ENCODE peak calls at places on chromosomes 6 and 20, in five cellular contexts. X is AG10803; A is activated T-helper 2 cell treated with anti-CD3 and anti-CD28 coated beads, Interferon-gamma antibody, Interleukin-2, Interleukin-4, amounts not matched to agents 10 μg/mL and 5 μg/mL and 100 μg/mL, durations not matched to agents 14 hours and 24 hours and 36 hours; Z is posterior cingulate gyrus; M is CD8-positive, alpha-beta T cell. D is an unnamed sample.

GRCh38 chr20:62370115-62370806 is 3.1 kb upstream of the LAMA5 start:
- DNase-seq in X (peak), M (no peak), Z (no peak), A (no peak), D (peak)

GRCh38 chr6:27168586-27169443 is 78.7 kb upstream of the PRSS16 start:
- DNase-seq in M (no peak), Z (no peak), X (peak), A (no peak), D (peak)

GRCh38 chr6:18632670-18633410 is 245.7 kb downstream of the RNF144B start:
- DNase-seq in Z (no peak), M (no peak), X (peak), A (no peak), D (peak)

GRCh38 chr6:27605401-27606342 is 132.8 kb upstream of the ZNF184 start:
- DNase-seq in X (peak), A (no peak), Z (no peak), M (no peak), D (peak)

GRCh38 chr20:25195962-25196700 is 619 bp downstream of the ENTPD6 start:
- DNase-seq in X (no peak), M (peak), A (no peak), Z (no peak), D (no peak)

GRCh38 chr6:105452924-105453756 is 50.3 kb upstream of the PREP start:
- DNase-seq in M (peak), Z (peak), X (no peak), A (no peak), D (no peak)

GRCh38 chr6:130547723-130548122 is 181.9 kb downstream of the TMEM200A start:
- DNase-seq in X (no peak), A (no peak), M (no peak), Z (no peak), D (no peak)

GRCh38 chr6:150245148-150245547 is 102.3 kb downstream of the PPP1R14C start:
- DNase-seq in M (no peak), Z (no peak), A (no peak), X (no peak), D (no peak)

GRCh38 chr20:14410869-14411555 is 73.6 kb upstream of the FLRT3 start:
- DNase-seq in X (no peak), Z (no peak), M (no peak), A (no peak), D (no peak)

GRCh38 chr6:157813191-157813590 is 9.9 kb upstream of the SNX9 start:
- DNase-seq in X (no peak), Z (no peak), A (no peak), M (no peak), D (peak)

GRCh38 chr6:33410711-33411631 is at the start of gene PHF1:
- DNase-seq in A (no peak), M (peak), X (peak), Z (peak), D (peak)

GRCh38 chr6:37913210-37913609 is 93.7 kb downstream of the ZFAND3 start:
- DNase-seq in X (no peak), Z (no peak), A (no peak), M (no peak), D (peak)

GRCh38 chr6:80623066-80623815 is 516.8 kb downstream of the BCKDHB start:
- DNase-seq in M (no peak), A (no peak), Z (no peak), X (no peak), D (no peak)

GRCh38 chr20:433300-433975 is 25.3 kb downstream of the RBCK1 start:
- DNase-seq in M (peak), X (no peak), Z (no peak), A (peak), D (no peak)

GRCh38 chr6:140003217-140003616 is 628.8 kb upstream of the CITED2 start:
- DNase-seq in Z (no peak), X (no peak), A (no peak), M (no peak), D (no peak)

GRCh38 chr20:38222231-38222922 is 38.2 kb downstream of the KIAA1755 start:
- DNase-seq in A (peak), M (peak), Z (no peak), X (peak), D (peak)

GRCh38 chr20:5570442-5570841 is 179.8 kb upstream of the SHLD1 start:
- DNase-seq in A (no peak), M (no peak), Z (no peak), X (no peak), D (no peak)

GRCh38 chr20:62030834-62031434 is 34.7 kb downstream of the TAF4 start:
- DNase-seq in A (no peak), X (no peak), M (peak), Z (no peak), D (no peak)

GRCh38 chr20:61121661-61122060 is 130.4 kb upstream of the CDH4 start:
- DNase-seq in Z (no peak), M (no peak), A (no peak), X (no peak), D (no peak)

GRCh38 chr6:35710241-35710847 is 21.6 kb upstream of the FKBP5 start:
- DNase-seq in Z (no peak), M (no peak), A (no peak), X (no peak), D (no peak)

GRCh38 chr6:131950767-131951575 is at the start of gene CCN2:
- DNase-seq in Z (peak), M (no peak), A (no peak), X (peak), D (peak)

GRCh38 chr20:11849976-11850670 is 67.6 kb upstream of the BTBD3 start:
- DNase-seq in M (no peak), A (no peak), X (peak), Z (no peak), D (peak)

GRCh38 chr6:70839286-70840266 is 117.3 kb downstream of the B3GAT2 start:
- DNase-seq in X (no peak), M (no peak), A (no peak), Z (no peak), D (no peak)

GRCh38 chr6:15620616-15621015 is 42.2 kb downstream of the DTNBP1 start:
- DNase-seq in X (no peak), Z (no peak), M (no peak), A (no peak), D (no peak)

GRCh38 chr6:70684794-70685493 is 17.3 kb downstream of the SMAP1 start:
- DNase-seq in M (no peak), X (no peak), A (no peak), Z (no peak), D (no peak)

GRCh38 chr20:32547753-32548034 is 37.4 kb downstream of the NOL4L start:
- DNase-seq in Z (no peak), X (no peak), M (no peak), A (no peak), D (no peak)

GRCh38 chr20:52978851-52979250 is 6.7 kb downstream of the TSHZ2 start:
- DNase-seq in M (no peak), Z (no peak), X (no peak), A (no peak), D (peak)

GRCh38 chr6:136249336-136249735 is 775 bp downstream of the MTFR2 start:
- DNase-seq in X (no peak), Z (no peak), A (no peak), M (no peak), D (peak)

GRCh38 chr6:156183678-156184077 is 593.5 kb upstream of the ARID1B start:
- DNase-seq in Z (no peak), X (no peak), M (no peak), A (no peak), D (no peak)

GRCh38 chr20:36919715-36920333 is 31.7 kb downstream of the SAMHD1 start:
- DNase-seq in X (peak), M (peak), A (no peak), Z (no peak), D (peak)

GRCh38 chr20:48180637-48181036 is 395.4 kb upstream of the SULF2 start:
- DNase-seq in M (no peak), X (no peak), Z (no peak), A (no peak), D (no peak)

GRCh38 chr20:32762754-32763201 is 593 bp downstream of the DNMT3B start:
- DNase-seq in A (no peak), M (peak), X (no peak), Z (peak), D (no peak)

GRCh38 chr6:42451595-42452170 is at the start of gene TRERF1:
- DNase-seq in A (peak), X (peak), M (peak), Z (peak), D (peak)

GRCh38 chr6:108798672-108799355 is 49.4 kb upstream of the ARMC2 start:
- DNase-seq in Z (no peak), X (no peak), A (peak), M (peak), D (no peak)

D was measured in fibroblast of the aortic adventitia.